ENCODE peak calls at places on chromosomes 5 and 9, in ten cellular contexts. Z is ascending aorta; I is heart right ventricle; E is fibroblast of lung; S is left ventricle myocardium inferior; Q is GM12878; W is body of pancreas; O is lower lobe of right lung; Y is CD4-positive, alpha-beta T cell; U is CD8-positive, alpha-beta T cell. K is an unnamed sample.
A peak's percentile ranks its signal among the peaks of the same experiment; 100 is the strongest.

GRCh38 chr9:105679406-105680022 is 14.8 kb upstream of the TMEM38B start:
- DNase-seq in S (no peak), E (no peak), Y (no peak), Q (no peak), U (no peak), W (no peak), Z (no peak), I (no peak), O (no peak), K (no peak)

GRCh38 chr9:99210572-99210971 is 11.2 kb downstream of the ALG2 start:
- DNase-seq in E (no peak), Q (no peak), Y (no peak), U (no peak), S (no peak), O (no peak), I (no peak), Z (no peak), W (no peak), K (no peak)

GRCh38 chr5:78492650-78493049 is 132.2 kb downstream of the SCAMP1 start:
- DNase-seq in S (no peak), E (no peak), U (no peak), I (no peak), Z (no peak), Q (no peak), O (no peak), W (no peak), Y (no peak), K (no peak)

GRCh38 chr5:171306785-171307591 is 2.1 kb upstream of the TLX3 start:
- DNase-seq in Z (no peak), U (no peak), Y (no peak), E (no peak), Q (no peak), W (no peak), I (no peak), S (no peak), O (no peak), K (no peak)

GRCh38 chr9:121499427-121500164 is at the start of gene GGTA1:
- DNase-seq in O (peak; percentile 78), E (peak; percentile 61), Q (no peak), Y (no peak), U (no peak), Z (no peak), I (peak; percentile 73), S (peak; percentile 76), W (peak; percentile 48), K (peak; percentile 79)

GRCh38 chr9:96209407-96210031 is 92.5 kb downstream of the HSD17B3 start:
- DNase-seq in E (peak; percentile 59), Z (no peak), Y (no peak), I (no peak), U (no peak), W (no peak), O (no peak), S (no peak), Q (no peak), K (peak; percentile 75)

GRCh38 chr5:30287890-30288289 is 905.6 kb upstream of the CDH6 start:
- DNase-seq in U (no peak), S (no peak), I (no peak), Y (no peak), W (no peak), O (no peak), Q (no peak), E (no peak), Z (no peak), K (no peak)

GRCh38 chr5:8700222-8700621 is 831.3 kb downstream of the MTRR start:
- DNase-seq in I (no peak), O (no peak), Q (no peak), U (no peak), W (no peak), Y (no peak), Z (no peak), S (no peak), E (no peak), K (no peak)

GRCh38 chr5:150411245-150411979 is 1.3 kb downstream of the CD74 start:
- DNase-seq in W (no peak), Q (no peak), Y (peak; percentile 62), E (no peak), U (peak; percentile 51), O (peak; percentile 88), I (peak; percentile 61), Z (no peak), S (peak; percentile 53), K (no peak)

GRCh38 chr9:76269789-76270188 is 124.4 kb downstream of the RFK start:
- DNase-seq in U (no peak), I (no peak), Y (no peak), Q (no peak), W (no peak), O (no peak), S (no peak), E (peak; percentile 49), Z (no peak), K (peak; percentile 17)

GRCh38 chr5:31029925-31030324 is 163.6 kb upstream of the CDH6 start:
- DNase-seq in E (no peak), S (no peak), U (no peak), I (no peak), Z (no peak), O (no peak), Y (no peak), W (no peak), Q (no peak), K (no peak)

GRCh38 chr5:118791986-118792734 is 196.2 kb downstream of the DTWD2 start:
- DNase-seq in U (no peak), Z (no peak), W (peak; percentile 53), Q (peak; percentile 36), O (no peak), E (peak; percentile 71), I (peak; percentile 41), Y (no peak), S (no peak), K (peak; percentile 84)

GRCh38 chr5:92401492-92401891 is 1018.4 kb upstream of the ARRDC3 start:
- DNase-seq in Q (no peak), U (no peak), E (peak; percentile 76), Y (no peak), Z (no peak), W (no peak), I (no peak), O (no peak), S (no peak), K (peak; percentile 10)

GRCh38 chr9:106953166-106953565 is 90.2 kb downstream of the ZNF462 start:
- DNase-seq in O (no peak), W (no peak), S (no peak), Q (no peak), Z (no peak), I (no peak), E (peak; percentile 88), Y (no peak), U (no peak), K (no peak)

GRCh38 chr5:89065919-89066318 is 182.9 kb upstream of the MEF2C start:
- DNase-seq in O (no peak), E (no peak), I (no peak), W (no peak), Z (no peak), Y (no peak), S (no peak), Q (peak; percentile 65), U (no peak), K (no peak)

DNA sequence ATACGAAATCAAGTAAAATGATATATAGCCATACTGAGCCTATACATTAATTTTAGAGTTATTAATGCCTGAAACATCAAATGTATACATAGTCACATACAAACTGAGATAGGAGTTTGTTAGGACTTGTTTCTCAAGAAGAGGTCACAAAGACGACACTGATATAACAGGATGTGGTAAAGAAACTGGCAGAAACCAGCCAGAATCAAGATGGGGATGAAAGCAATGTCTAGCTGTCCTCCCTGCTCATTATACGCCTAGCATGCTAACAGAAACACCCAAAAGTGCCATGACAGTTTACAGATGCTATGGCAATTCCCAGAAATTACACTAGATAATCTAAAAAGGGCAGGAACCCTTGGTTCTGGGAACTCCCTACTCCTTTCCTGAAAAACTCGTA is 11.0 kb upstream of the MRPS30 start:
- DNase-seq in E (no peak), Q (no peak), S (no peak), O (no peak), U (no peak), W (no peak), Z (no peak), I (no peak), Y (no peak), K (no peak)
- H3K27ac ChIP-seq in E (no peak overlapping the region), Q (no peak overlapping the region), S (no peak overlapping the region), O (no peak overlapping the region), U (no peak overlapping the region), W (no peak overlapping the region), Z (no peak overlapping the region), I (no peak overlapping the region), Y (no peak overlapping the region), K (no peak overlapping the region)

DNA sequence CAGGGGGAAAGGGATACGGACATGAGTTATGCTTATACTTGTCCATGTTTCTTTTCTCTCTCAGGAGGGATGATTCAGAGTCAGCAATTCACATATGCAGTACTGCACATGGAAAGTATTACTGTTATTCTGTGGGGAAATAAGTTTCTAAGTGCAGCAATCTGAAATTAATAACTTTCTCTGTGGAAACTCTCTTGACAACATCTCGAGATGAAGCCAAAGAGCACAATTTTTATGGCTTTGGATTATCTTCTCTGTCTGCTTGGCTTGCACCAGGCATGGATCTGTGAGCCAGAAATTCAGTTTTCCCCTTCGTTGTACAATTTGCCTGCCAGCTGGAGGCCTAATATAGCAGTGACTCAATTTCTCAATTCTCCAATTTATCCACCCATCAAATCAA is 2.5 kb upstream of the NDFIP1 start:
- DNase-seq in S (no peak), Y (no peak), Z (no peak), W (no peak), O (no peak), Q (no peak), I (peak; percentile 36), E (no peak), U (no peak), K (no peak)
- TF ChIP-seq CTCF in S (no peak), Y (no peak), Z (no peak), W (no peak), O (no peak), Q (no peak), I (no peak), E (no peak), U (no peak), K (no peak)

DNA sequence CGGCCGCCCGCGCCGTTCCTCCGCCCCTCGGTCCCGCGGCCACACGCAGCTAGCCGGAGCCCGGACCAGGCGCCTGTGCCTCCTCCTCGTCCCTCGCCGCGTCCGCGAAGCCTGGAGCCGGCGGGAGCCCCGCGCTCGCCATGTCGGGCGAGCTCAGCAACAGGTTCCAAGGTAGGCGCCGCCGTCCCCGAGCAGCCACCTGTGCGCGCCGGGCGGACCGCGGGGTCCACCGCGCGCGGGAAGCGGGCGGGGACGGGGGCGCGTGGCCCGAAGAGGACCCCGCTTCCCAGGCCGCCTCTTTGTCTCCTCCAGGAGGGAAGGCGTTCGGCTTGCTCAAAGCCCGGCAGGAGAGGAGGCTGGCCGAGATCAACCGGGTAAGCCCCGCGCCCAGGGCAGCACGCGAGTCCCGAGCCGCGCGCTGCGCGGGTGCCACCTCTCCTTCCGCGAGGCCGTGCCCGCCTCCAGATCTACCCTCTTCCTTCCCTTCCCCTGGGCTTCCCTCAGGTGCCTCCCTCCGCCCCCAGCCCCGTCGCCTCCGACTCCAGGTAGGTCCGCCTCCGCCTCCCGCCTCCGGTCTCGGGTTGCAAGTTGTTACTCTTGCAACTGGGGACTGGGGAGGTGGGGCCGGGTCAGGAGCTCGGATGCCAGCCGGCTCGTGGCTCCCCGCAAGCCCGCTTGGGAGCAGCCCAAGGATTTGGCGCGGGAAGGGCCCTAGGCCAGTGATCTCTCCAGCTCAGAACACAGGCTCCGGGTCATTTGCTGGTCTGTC is at the start of gene AIF1L:
- DNase-seq in W (peak; percentile 53), E (no peak), O (no peak), Q (no peak), U (no peak), Z (no peak), S (no peak), Y (peak; percentile 3), I (no peak), K (no peak)
- H3K27ac ChIP-seq in W (peak within 1 kb of the TSS; percentile 52), E (no peak within 1 kb of the TSS), O (peak within 1 kb of the TSS; percentile 46), Q (no peak within 1 kb of the TSS), U (no peak within 1 kb of the TSS), Z (peak within 1 kb of the TSS; percentile 7), S (peak within 1 kb of the TSS; percentile 87), Y (no peak within 1 kb of the TSS), I (peak within 1 kb of the TSS; percentile 80), K (peak within 1 kb of the TSS; percentile 11)

GRCh38 chr9:38371495-38371894 is 21.0 kb upstream of the ALDH1B1 start:
- DNase-seq in Y (peak; percentile 6), S (no peak), E (peak; percentile 55), O (no peak), I (no peak), Z (no peak), Q (peak; percentile 23), W (peak; percentile 70), U (no peak), K (peak; percentile 20)
- TF ChIP-seq CTCF in Y (no peak), S (peak; percentile 26), E (no peak), O (peak; percentile 31), I (peak; percentile 24), Z (peak; percentile 49), Q (peak; percentile 64), W (peak; percentile 55), U (no peak), K (no peak)

K was measured in cardiac muscle cell.